ENCODE peak calls at places on chromosomes 6 and 20, in ten cellular contexts. V, W, J, U, I, C, E, M, Z and T are unnamed samples.

GRCh38 chr20:53692465-53693067 is 98.9 kb upstream of the ZNF217 start:
- DNase-seq in M (peak; percentile 83), J (peak; percentile 22), E (peak; percentile 99), Z (no peak), V (no peak), C (no peak), W (no peak), U (peak; percentile 58), I (peak; percentile 94), T (no peak)

GRCh38 chr20:62203378-62204030 is 16.6 kb downstream of the HRH3 start:
- DNase-seq in E (no peak), Z (no peak), V (no peak), W (no peak), M (peak; percentile 59), U (peak; percentile 70), C (no peak), I (no peak), J (no peak), T (no peak)

GRCh38 chr6:54813901-54814300 is 32.7 kb upstream of the FAM83B start:
- DNase-seq in E (no peak), U (peak; percentile 51), M (no peak), J (no peak), W (no peak), I (no peak), V (no peak), C (no peak), Z (no peak), T (no peak)

GRCh38 chr6:150693404-150693803 is 93.7 kb downstream of the PLEKHG1 start:
- DNase-seq in M (no peak), Z (no peak), J (no peak), C (no peak), W (no peak), V (no peak), E (no peak), I (no peak), U (no peak), T (no peak)

GRCh38 chr6:111358454-111358853 is 124.6 kb downstream of the REV3L start:
- DNase-seq in Z (no peak), I (no peak), W (no peak), E (peak; percentile 62), C (no peak), V (no peak), M (no peak), J (no peak), U (no peak), T (no peak)

GRCh38 chr6:80969439-80969838 is 783.0 kb downstream of the TENT5A start:
- DNase-seq in W (no peak), E (peak; percentile 54), J (no peak), I (no peak), Z (no peak), U (peak; percentile 8), C (no peak), M (no peak), V (no peak), T (no peak)

GRCh38 chr20:13029687-13030510 is 21.1 kb downstream of the SPTLC3 start:
- DNase-seq in C (no peak), W (no peak), U (peak; percentile 96), J (peak; percentile 94), I (peak; percentile 87), M (peak; percentile 95), V (no peak), Z (no peak), E (peak; percentile 99), T (no peak)

GRCh38 chr6:145818796-145819195 is 4.2 kb upstream of the FBXO30 start:
- DNase-seq in Z (no peak), U (no peak), E (no peak), V (no peak), J (no peak), C (no peak), M (no peak), I (no peak), W (no peak), T (no peak)

GRCh38 chr6:11218827-11219826 is 13.3 kb downstream of the NEDD9 start:
- DNase-seq in J (no peak), E (no peak), W (no peak), C (no peak), Z (no peak), U (no peak), M (peak; percentile 79), V (no peak), I (no peak), T (no peak)

GRCh38 chr6:3517350-3517749 is 60.5 kb upstream of the SLC22A23 start:
- DNase-seq in U (peak; percentile 92), V (no peak), Z (no peak), M (peak; percentile 99), J (no peak), W (no peak), I (peak; percentile 86), E (peak; percentile 92), C (no peak), T (no peak)

GRCh38 chr6:151118453-151119123 is 121.2 kb upstream of the AKAP12 start:
- DNase-seq in E (no peak), M (no peak), V (no peak), Z (peak; percentile 13), I (no peak), J (no peak), W (no peak), C (no peak), U (no peak), T (no peak)

GRCh38 chr6:127182501-127182900 is 64.0 kb downstream of the RSPO3 start:
- DNase-seq in W (no peak), I (peak; percentile 73), C (no peak), E (peak; percentile 24), M (peak; percentile 68), Z (no peak), V (no peak), J (no peak), U (peak; percentile 41), T (no peak)

GRCh38 chr20:41786158-41786557 is 168.0 kb upstream of the CHD6 start:
- DNase-seq in J (no peak), Z (no peak), M (no peak), I (no peak), U (peak; percentile 10), V (no peak), E (peak; percentile 49), C (no peak), W (no peak), T (no peak)

GRCh38 chr6:46491201-46491788 is at the start of gene RCAN2:
- DNase-seq in M (no peak), C (peak; percentile 67), W (peak; percentile 88), I (peak; percentile 89), U (peak; percentile 61), Z (peak; percentile 19), E (peak; percentile 57), J (peak; percentile 92), V (no peak), T (no peak)